ENCODE peak calls at places on chromosomes 1 and 21, in five cellular contexts. N is cardiac fibroblast, Q is left ventricle myocardium inferior, R is fibroblast of mammary gland, O is K562. B is an unnamed sample.

GRCh38 chr1:230222678-230223077 is 155.6 kb downstream of the GALNT2 start:
- DNase-seq in N (peak; percentile 59), R (peak; percentile 41), Q (no peak), O (no peak), B (no peak)

GRCh38 chr21:45158491-45159423 is 84.4 kb downstream of the ADARB1 start:
- DNase-seq in O (no peak), Q (no peak), N (no peak), R (no peak), B (no peak)

GRCh38 chr21:34812510-34813265 is 143.9 kb downstream of the CLIC6 start:
- DNase-seq in O (no peak), Q (no peak), R (peak; percentile 98), N (peak; percentile 88), B (peak; percentile 92)

GRCh38 chr1:10132852-10133251 is 77.5 kb upstream of the KIF1B start:
- DNase-seq in O (no peak), R (no peak), N (no peak), Q (no peak), B (no peak)

GRCh38 chr1:1206376-1207253 is at the start of gene TNFRSF18:
- DNase-seq in N (no peak), R (no peak), O (no peak), Q (peak; percentile 9), B (no peak)

GRCh38 chr1:117679299-117679698 is 73.5 kb downstream of the TENT5C start:
- DNase-seq in R (no peak), Q (no peak), O (no peak), N (no peak), B (no peak)

GRCh38 chr1:36183309-36183856 is 27.4 kb downstream of the MAP7D1 start:
- DNase-seq in N (no peak), R (peak; percentile 33), Q (no peak), O (no peak), B (peak; percentile 70)

GRCh38 chr1:115330480-115331013 is 7.5 kb downstream of the NGF start:
- DNase-seq in Q (no peak), N (peak; percentile 47), O (no peak), R (peak; percentile 98), B (peak; percentile 90)

GRCh38 chr1:153597206-153597605 is 15.7 kb downstream of the S100A16 start:
- DNase-seq in R (peak; percentile 94), N (peak; percentile 72), Q (no peak), O (peak; percentile 44), B (no peak)

GRCh38 chr1:24896176-24896575 is 33.9 kb downstream of the RUNX3 start:
- DNase-seq in R (no peak), O (no peak), Q (no peak), N (no peak), B (no peak)

GRCh38 chr1:235649722-235650163 is at the start of gene GNG4:
- DNase-seq in Q (no peak), O (no peak), N (no peak), R (no peak), B (no peak)

GRCh38 chr1:205480349-205481278 is 23.9 kb upstream of the CDK18 start:
- DNase-seq in Q (no peak), R (no peak), O (no peak), N (no peak), B (no peak)
- H3K4me3 ChIP-seq in Q (no peak overlapping the region), R (no peak overlapping the region), O (no peak overlapping the region), N (no peak overlapping the region), B (no peak overlapping the region)

GRCh38 chr1:109792056-109792831 is 28.5 kb upstream of the EPS8L3 start:
- DNase-seq in R (peak; percentile 86), N (peak; percentile 85), Q (peak; percentile 64), O (peak; percentile 78), B (peak; percentile 93)
- TF ChIP-seq CTCF in R (peak; percentile 56), N (peak; percentile 41), Q (peak; percentile 50), O (peak; percentile 55), B (peak; percentile 63)

GRCh38 chr1:29238601-29238964 is 2.3 kb downstream of the PTPRU start:
- DNase-seq in Q (no peak), N (no peak), O (no peak), R (no peak), B (no peak)

GRCh38 chr1:29240986-29241385 is 4.7 kb downstream of the PTPRU start:
- DNase-seq in O (no peak), Q (no peak), R (no peak), N (no peak), B (no peak)

GRCh38 chr1:29239142-29239541 is 2.8 kb downstream of the PTPRU start:
- DNase-seq in N (no peak), O (no peak), R (no peak), Q (no peak), B (no peak)

GRCh38 chr1:29237906-29238600 is 1.7 kb downstream of the PTPRU start:
- DNase-seq in O (no peak), Q (peak; percentile 58), R (no peak), N (peak; percentile 21), B (peak; percentile 12)

DNA sequence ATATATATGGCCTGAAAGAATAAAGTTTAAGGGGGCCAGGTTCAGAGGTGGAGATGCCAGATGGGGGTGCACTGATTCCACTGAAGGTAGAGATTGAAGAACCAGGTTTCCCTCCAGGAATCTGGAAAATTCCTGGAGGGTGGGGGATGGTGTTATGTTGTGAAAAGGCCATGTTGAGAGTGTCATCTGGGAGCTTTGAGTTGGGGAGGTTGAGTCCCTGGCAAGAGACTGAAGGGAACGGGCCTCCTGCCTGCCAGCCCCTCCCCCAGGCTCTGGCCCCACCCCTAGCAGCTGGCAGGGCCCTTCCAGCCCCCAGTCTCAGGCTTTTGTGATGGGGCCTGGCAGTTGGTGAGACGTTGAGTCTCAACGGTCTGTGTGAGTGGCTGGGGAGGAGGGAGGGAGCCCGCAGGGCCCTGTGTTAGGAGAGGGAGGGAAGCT is 4.1 kb downstream of the PTPRU start:
- DNase-seq in R (no peak), N (no peak), Q (no peak), O (no peak), B (peak; percentile 31)
- H3K4me3 ChIP-seq in R (no peak overlapping the region), N (no peak overlapping the region), Q (no peak overlapping the region), O (no peak overlapping the region), B (no peak overlapping the region)

GRCh38 chr1:84538599-84538998 is 32.2 kb upstream of the GNG5 start:
- DNase-seq in N (no peak), R (no peak), Q (no peak), O (no peak), B (no peak)

GRCh38 chr1:84539972-84540371 is 33.6 kb upstream of the GNG5 start:
- DNase-seq in R (no peak), N (peak; percentile 28), O (no peak), Q (no peak), B (peak; percentile 33)

GRCh38 chr1:84540759-84541158 is 33.5 kb downstream of the CTBS start:
- DNase-seq in Q (no peak), O (no peak), N (no peak), R (no peak), B (peak; percentile 13)

DNA sequence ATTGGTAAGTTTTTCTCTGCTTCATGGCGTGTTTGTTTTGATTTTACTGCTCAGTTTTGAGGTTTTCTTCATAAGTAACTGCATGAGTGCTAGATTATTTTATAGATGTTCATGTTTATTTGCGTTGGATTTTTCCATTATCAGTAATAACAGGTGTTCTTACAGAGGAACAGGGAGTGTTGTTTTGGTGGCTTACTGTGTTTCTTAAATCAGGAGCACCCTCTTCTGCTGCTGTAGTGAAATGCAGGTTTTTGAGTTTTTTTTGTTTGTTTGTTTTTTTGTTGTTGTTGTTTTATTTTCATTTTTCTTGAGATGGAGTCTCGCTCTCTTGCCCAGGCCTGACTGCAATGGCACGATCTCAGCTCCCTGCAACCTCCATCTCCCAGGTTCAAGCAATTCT is 32.6 kb downstream of the CTBS start:
- DNase-seq in O (no peak), N (peak; percentile 16), R (no peak), Q (no peak), B (no peak)
- TF ChIP-seq CTCF in O (peak; percentile 58), N (peak; percentile 7), R (peak; percentile 10), Q (peak; percentile 33), B (no peak)

DNA sequence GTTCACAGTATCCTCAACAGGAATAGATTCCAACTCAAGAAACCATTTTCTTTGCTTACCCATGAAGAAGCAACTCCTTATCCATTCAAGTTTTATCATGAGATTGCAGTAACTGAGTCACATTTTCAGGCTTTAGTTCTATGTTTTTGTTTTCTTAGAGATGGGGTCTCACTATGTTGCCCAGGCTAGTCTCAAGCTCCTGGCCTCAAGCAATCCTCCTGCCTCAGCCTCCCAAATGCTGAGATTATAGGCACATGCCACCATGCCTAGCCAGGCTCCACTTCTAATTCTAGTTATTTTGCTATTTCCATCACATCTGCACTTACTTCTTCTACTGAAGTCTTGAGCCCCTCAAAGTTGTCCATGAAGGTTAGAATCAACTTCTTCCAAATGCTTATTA is 143.3 kb upstream of the HP1BP3 start:
- DNase-seq in Q (no peak), R (no peak), O (no peak), N (no peak), B (no peak)
- H3K4me3 ChIP-seq in Q (no peak overlapping the region), R (no peak overlapping the region), O (no peak overlapping the region), N (no peak overlapping the region), B (no peak overlapping the region)

GRCh38 chr1:16048573-16049189 is 5.1 kb downstream of the CLCNKB start:
- DNase-seq in R (no peak), Q (peak; percentile 51), O (peak; percentile 90), N (no peak), B (peak; percentile 16)
- TF ChIP-seq CTCF in R (no peak), Q (no peak), O (peak; percentile 22), N (no peak), B (no peak)

GRCh38 chr1:85566890-85567289 is 13.7 kb upstream of the CCN1 start:
- DNase-seq in O (no peak), N (peak; percentile 66), Q (no peak), R (peak; percentile 62), B (peak; percentile 39)
- H3K4me3 ChIP-seq in O (no peak overlapping the region), N (no peak overlapping the region), Q (no peak overlapping the region), R (no peak overlapping the region), B (no peak overlapping the region)

DNA sequence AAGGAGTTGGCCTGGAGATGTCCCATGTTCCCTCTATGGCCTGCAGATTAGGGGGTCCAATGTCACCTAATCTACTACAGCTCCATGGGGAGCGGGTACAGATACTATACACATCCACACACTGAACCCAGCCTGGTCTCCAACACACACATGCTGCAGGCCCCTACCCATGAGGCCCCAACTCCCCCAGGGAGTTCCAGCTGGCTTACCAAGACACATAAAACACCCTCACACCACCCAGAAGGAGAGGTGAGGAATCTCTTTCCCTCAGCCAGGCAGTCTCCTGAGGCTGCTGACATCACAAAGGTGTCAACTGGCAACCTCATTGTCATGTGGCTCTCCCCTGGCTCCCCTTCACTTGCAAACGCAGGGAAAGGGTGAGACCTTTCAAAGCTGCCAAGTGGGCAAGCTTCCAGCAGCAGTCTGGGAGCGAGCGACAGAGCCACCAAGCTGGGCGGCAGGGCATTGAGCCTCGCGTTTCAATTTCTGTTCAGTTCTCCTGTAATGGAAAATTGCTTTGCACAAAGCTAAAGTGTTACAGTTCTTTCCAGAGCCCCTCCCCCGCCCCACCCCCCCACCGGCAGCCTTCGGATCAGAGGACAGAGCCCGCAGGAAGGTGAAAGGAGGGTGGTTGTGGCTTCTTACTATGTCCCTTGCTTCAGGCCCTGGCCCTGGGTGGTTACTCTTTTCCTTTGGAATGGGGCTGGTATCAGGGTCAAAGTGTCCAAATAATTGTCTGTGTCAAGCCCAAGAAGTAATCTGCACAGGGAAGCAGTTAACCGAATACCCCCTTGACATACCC is at the start of gene LRRC52:
- DNase-seq in R (no peak), Q (peak; percentile 81), N (no peak), O (no peak), B (no peak)
- TF ChIP-seq CTCF in R (no peak), Q (peak; percentile 36), N (no peak), O (no peak), B (no peak)